ENCODE peak calls at places on chromosome 1, in four cellular contexts. E is H1, H is HepG2, K is GM12878. O is an unnamed sample.

GRCh38 chr1:84842748-84843231 is 50.2 kb downstream of the LPAR3 start:
- DNase-seq in K (no peak), H (no peak), E (no peak), O (no peak)

GRCh38 chr1:117077267-117077666 is 17.1 kb downstream of the TTF2 start:
- DNase-seq in H (no peak), E (no peak), K (no peak), O (no peak)

GRCh38 chr1:7587108-7587507 is 184.0 kb upstream of the VAMP3 start:
- DNase-seq in H (no peak), E (no peak), K (no peak), O (no peak)

GRCh38 chr1:246300653-246301549 is 206.2 kb downstream of the SMYD3 start:
- DNase-seq in K (no peak), H (no peak), E (no peak), O (no peak)

GRCh38 chr1:158506369-158506987 is 34.5 kb downstream of the OR10R2 start:
- DNase-seq in E (peak; percentile 44), H (peak; percentile 1), K (peak; percentile 8), O (peak; percentile 72)

GRCh38 chr1:90964444-90965035 is 57.3 kb downstream of the ZNF644 start:
- DNase-seq in E (no peak), H (peak; percentile 21), K (no peak), O (no peak)

GRCh38 chr1:106276856-106277255 is 779.6 kb upstream of the PRMT6 start:
- DNase-seq in E (no peak), K (no peak), H (no peak), O (no peak)

GRCh38 chr1:111920221-111921024 is 69.0 kb downstream of the KCND3 start:
- DNase-seq in H (no peak), K (no peak), E (no peak), O (no peak)

GRCh38 chr1:224631471-224632105 is 15.5 kb downstream of the CNIH3 start:
- DNase-seq in H (no peak), K (no peak), E (no peak), O (no peak)

GRCh38 chr1:3226191-3226590 is 157.2 kb downstream of the PRDM16 start:
- DNase-seq in H (no peak), K (no peak), E (no peak), O (no peak)

GRCh38 chr1:157319567-157319966 is 181.4 kb upstream of the ETV3 start:
- DNase-seq in K (no peak), H (no peak), E (no peak), O (no peak)

GRCh38 chr1:87474098-87474497 is 145.4 kb downstream of the LMO4 start:
- DNase-seq in H (no peak), K (no peak), E (no peak), O (no peak)

GRCh38 chr1:150164769-150165168 is 15.1 kb downstream of the PLEKHO1 start:
- DNase-seq in E (no peak), K (no peak), H (no peak), O (no peak)

GRCh38 chr1:150162582-150162861 is 12.8 kb downstream of the PLEKHO1 start:
- DNase-seq in E (no peak), H (no peak), K (no peak), O (no peak)

GRCh38 chr1:150161747-150162581 is 12.2 kb downstream of the PLEKHO1 start:
- DNase-seq in H (no peak), K (no peak), E (no peak), O (no peak)

GRCh38 chr1:150164224-150164623 is 14.5 kb downstream of the PLEKHO1 start:
- DNase-seq in K (no peak), E (no peak), H (no peak), O (no peak)

GRCh38 chr1:150162862-150163706 is 13.4 kb downstream of the PLEKHO1 start:
- DNase-seq in K (peak; percentile 97), E (peak; percentile 90), H (peak; percentile 95), O (peak; percentile 97)
- H3K4me1 ChIP-seq in K (peaks cover 80% of the 10 kb centered on the region), E (peaks cover 12% of the 10 kb centered on the region), H (peaks cover 37% of the 10 kb centered on the region), O (peaks cover 13% of the 10 kb centered on the region)

GRCh38 chr1:167043752-167044488 is 46.3 kb downstream of the GPA33 start:
- DNase-seq in E (no peak), K (no peak), H (peak; percentile 36), O (no peak)
- H3K9ac ChIP-seq in E (no peak overlapping the region), K (peak overlapping the region; percentile 42), H (no peak overlapping the region), O (no peak overlapping the region)

GRCh38 chr1:59879556-59879955 is 47.0 kb downstream of the CYP2J2 start:
- DNase-seq in K (no peak), H (peak; percentile 65), E (no peak), O (peak; percentile 87)
- TF ChIP-seq SUZ12 in K (no peak), H (no peak), E (no peak), O (no peak)

GRCh38 chr1:51442616-51443015 is 76.5 kb downstream of the EPS15 start:
- DNase-seq in E (no peak), H (no peak), K (no peak), O (no peak)
- H3K4me1 ChIP-seq in E (no peaks in the 10 kb centered on the region), H (no peaks in the 10 kb centered on the region), K (peaks cover 44% of the 10 kb centered on the region), O (no peaks in the 10 kb centered on the region)

GRCh38 chr1:21337931-21338567 is 47.8 kb upstream of the ECE1 start:
- DNase-seq in H (no peak), K (no peak), E (no peak), O (no peak)
- H3K9ac ChIP-seq in H (peak overlapping the region; percentile 5), K (no peak overlapping the region), E (no peak overlapping the region), O (no peak overlapping the region)

DNA sequence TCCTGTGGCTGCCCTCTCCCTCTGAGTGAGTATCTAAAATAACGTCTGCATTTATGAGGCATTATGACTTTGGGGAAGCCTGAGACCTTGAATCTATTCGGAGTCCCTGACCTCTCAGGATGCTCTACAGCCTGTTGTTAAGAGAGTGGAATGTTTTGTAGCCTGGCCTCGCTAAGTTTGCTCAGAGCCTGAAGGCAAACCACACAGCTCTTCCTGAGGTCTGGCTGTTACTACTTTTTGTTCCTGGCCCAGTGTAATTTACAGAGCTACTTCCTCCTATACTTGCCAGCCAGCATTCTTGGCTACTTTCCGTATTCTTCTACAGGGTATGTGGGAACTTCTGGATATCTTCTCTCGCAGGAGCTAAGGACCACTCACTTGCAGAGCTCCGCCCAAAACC is 3.6 kb upstream of the ZMYM4 start:
- DNase-seq in E (no peak), K (no peak), H (peak; percentile 27), O (peak; percentile 64)
- TF ChIP-seq SUZ12 in E (no peak), K (no peak), H (no peak), O (no peak)

GRCh38 chr1:39131940-39132339 is 72.6 kb upstream of the MACF1 start:
- DNase-seq in E (no peak), K (no peak), H (no peak), O (no peak)
- H3K4me1 ChIP-seq in E (peaks cover 22% of the 10 kb centered on the region), K (no peaks in the 10 kb centered on the region), H (peaks cover 49% of the 10 kb centered on the region), O (no peaks in the 10 kb centered on the region)

DNA sequence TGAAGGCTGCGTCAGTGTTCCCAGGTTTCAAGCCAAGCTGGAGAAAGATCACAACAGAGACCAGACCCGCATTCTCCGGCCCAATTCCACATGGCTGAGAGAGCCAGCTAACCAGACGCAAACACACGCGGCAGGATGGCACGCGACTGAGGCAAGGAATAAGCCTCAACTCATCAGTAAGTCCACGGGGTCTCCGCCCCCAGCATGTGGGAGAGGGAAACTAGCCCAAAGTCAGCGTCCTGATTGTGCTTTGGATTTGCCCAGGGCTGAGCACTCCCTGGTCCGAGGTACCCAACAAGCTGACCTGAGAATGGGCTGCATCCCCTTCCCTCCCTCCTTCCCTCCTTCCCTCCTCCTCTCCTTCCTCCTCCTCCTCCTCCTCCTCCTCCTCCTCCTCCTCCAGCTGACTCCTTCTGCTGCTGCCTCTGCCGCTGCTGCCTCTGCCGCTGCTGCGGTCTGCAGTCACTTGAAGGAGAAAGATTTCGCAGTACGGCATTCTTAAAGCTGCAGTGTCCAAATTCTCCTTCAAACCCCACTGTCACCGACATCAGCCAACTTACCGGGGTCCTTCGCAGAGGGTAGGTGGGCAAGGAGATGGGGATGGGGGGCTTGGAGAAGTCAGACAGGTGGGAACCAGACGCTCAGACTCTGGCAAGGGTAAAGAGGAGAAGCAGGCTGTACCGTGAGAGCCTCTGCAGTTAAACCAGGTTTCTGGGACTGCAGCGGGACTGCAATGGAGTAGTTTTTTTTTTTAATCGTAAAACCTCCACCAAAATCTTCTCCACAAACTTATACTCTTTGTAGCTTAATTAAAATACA is 32.9 kb upstream of the H6PD start:
- DNase-seq in E (no peak), K (no peak), H (no peak), O (no peak)
- H3K9ac ChIP-seq in E (no peak overlapping the region), K (no peak overlapping the region), H (no peak overlapping the region), O (peak overlapping the region; percentile 61)

DNA sequence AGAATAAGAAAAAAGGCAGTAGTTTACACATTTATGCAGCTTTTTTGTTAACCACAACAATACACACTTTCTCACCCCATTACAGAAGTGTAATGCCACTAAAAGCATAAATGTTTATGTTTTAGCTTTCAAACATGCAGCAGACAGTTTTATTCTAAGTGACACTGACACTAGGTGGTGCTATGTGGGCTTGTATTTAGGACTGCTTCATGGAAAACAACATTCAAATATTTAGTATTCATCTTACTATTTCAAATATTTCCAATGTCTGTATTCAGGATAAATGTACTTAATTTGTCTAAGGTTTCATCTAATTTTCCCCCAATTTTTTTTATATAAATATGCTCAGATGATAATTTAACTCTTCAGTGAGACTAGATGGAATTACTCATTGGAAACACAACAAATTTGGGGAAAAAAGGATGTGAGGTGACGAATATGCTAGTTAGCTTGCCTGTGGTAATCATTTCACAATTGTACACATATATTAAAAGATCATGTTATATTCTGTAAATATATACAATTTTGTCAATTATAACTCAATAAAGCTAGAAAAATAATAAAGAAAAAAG is 71.4 kb downstream of the USP1 start:
- DNase-seq in H (peak; percentile 48), E (no peak), K (peak; percentile 9), O (peak; percentile 33)
- TF ChIP-seq SUZ12 in H (no peak), E (no peak), K (no peak), O (no peak)

O was measured in NT2/D1.